ENCODE peak calls at places on chromosomes 7 and 10, in four cellular contexts. Q, S, W and C are unnamed samples.

GRCh38 chr10:59323036-59323459 is 39.3 kb downstream of the FAM13C start:
- DNase-seq in S (no peak), W (no peak), Q (no peak), C (no peak)

GRCh38 chr10:32256613-32257437 is 90.1 kb downstream of the EPC1 start:
- DNase-seq in Q (no peak), W (peak; percentile 85), S (peak; percentile 63), C (peak; percentile 58)

GRCh38 chr7:158353606-158354570 is 233.7 kb downstream of the PTPRN2 start:
- DNase-seq in S (peak; percentile 40), W (peak; percentile 28), Q (no peak), C (peak; percentile 10)

GRCh38 chr10:91758303-91759146 is 39.7 kb upstream of the TNKS2 start:
- DNase-seq in Q (no peak), S (peak; percentile 78), W (no peak), C (peak; percentile 82)

GRCh38 chr7:43195768-43196167 is 83.3 kb downstream of the HECW1 start:
- DNase-seq in S (no peak), W (no peak), Q (no peak), C (no peak)

GRCh38 chr10:49389331-49389920 is 6.5 kb downstream of the DRGX start:
- DNase-seq in S (no peak), Q (no peak), W (no peak), C (no peak)

GRCh38 chr7:108282427-108282996 is 152.4 kb upstream of the LAMB4 start:
- DNase-seq in W (no peak), Q (no peak), S (peak; percentile 15), C (no peak)

GRCh38 chr7:87628780-87629569 is 777 bp downstream of the RUNDC3B start:
- DNase-seq in Q (no peak), W (peak; percentile 87), S (peak; percentile 57), C (peak; percentile 2)

GRCh38 chr10:3783313-3783689 is 1.7 kb downstream of the KLF6 start:
- DNase-seq in W (peak; percentile 91), Q (peak; percentile 93), S (peak; percentile 44), C (peak; percentile 91)

GRCh38 chr7:130912086-130912909 is 178.3 kb upstream of the KLF14 start:
- DNase-seq in W (no peak), S (peak; percentile 73), Q (no peak), C (peak; percentile 85)

GRCh38 chr10:113997428-113997827 is 46.2 kb upstream of the ADRB1 start:
- DNase-seq in W (no peak), S (no peak), Q (no peak), C (no peak)

GRCh38 chr7:93029056-93029455 is 88.7 kb downstream of the SAMD9 start:
- DNase-seq in Q (no peak), W (no peak), S (peak; percentile 88), C (no peak)

GRCh38 chr7:17302575-17303142 is 4.2 kb downstream of the AHR start:
- DNase-seq in W (no peak), Q (no peak), S (peak; percentile 69), C (peak; percentile 44)

DNA sequence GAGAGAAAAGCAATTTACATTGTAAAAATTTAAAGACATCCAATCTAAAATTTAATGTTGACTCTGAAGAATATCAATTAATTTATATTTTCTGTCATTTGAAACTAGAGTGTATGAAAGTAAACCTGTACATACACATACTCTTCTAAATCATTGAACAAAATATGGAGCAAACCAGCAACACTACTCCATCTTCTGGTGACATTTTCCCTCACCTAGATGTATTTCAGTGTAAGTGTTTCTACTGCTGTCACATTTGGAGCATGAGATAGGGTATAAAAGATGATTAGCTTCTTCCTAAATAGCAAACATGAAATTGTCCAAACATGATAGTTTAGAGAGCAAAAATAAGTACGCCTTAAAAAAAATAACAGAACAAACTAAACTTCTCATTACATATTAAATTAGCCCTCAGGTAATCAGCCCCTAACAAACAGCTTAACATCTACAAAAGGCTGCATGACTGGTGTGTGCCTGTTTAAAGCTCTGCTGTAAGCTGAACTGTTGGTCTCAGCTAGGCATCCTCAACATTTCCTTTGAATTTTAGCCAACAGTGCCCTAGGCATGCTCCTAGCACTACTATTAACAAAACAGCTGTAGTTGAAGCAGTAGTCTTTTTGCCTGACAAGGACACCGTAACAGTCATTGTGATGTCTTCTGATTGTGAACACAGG is 189.8 kb downstream of the CTNNA3 start:
- DNase-seq in Q (no peak), S (no peak), W (no peak), C (no peak)
- TF ChIP-seq CTCF in Q (no peak), S (no peak), W (no peak), C (no peak)

DNA sequence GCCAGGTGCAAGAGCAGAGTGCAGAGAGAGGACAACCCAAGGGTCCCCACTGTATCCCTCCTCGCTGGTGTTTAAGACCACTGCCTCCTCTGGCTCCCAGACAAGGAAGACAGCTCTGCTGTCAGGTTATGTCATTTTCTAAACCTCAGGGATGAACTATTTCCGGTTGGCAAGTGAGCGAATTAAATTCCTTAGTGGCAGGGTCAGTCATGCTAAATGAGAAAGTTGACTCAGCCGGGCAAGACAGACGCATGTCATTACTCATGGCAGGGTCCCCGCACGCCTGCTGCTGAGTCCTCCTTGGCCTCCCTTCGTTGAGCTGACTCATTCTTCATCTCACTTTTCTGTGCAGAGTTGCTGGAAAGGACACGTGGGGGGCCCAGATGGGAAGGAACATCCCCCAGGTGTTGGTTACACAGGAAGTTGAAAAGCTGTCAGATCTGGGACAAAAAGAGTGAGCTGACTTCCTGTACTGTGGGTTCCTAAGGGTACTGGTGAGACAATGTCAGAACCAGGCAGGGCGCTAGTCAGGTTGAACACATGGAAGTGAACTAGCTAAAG is 47.1 kb upstream of the UCN3 start:
- DNase-seq in S (peak; percentile 98), W (no peak), Q (no peak), C (peak; percentile 70)
- H3K4me3 ChIP-seq in S (no peak overlapping the region), W (no peak overlapping the region), Q (no peak overlapping the region), C (no peak overlapping the region)

DNA sequence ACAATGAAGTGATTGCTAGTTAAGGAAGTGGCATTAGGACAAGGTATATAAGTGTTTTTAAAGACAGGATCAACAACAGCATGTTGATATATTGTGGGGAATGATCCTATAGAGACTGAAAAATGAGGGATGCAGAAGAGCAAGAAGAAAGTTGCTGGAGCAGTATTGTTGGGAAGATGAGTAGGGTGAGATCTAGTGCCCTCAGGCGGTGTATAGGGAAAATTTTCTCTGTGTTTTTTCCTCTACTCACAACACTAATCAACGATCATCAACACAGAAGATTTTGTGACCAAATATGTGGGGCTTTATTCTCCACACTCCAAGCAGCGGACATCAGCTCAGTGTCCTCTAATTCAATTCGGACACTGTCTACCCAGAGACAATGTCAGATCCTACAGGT is 9.6 kb upstream of the PTTG1IP2 start:
- DNase-seq in Q (no peak), S (peak; percentile 8), W (no peak), C (peak; percentile 16)
- TF ChIP-seq CTCF in Q (no peak), S (no peak), W (no peak), C (peak; percentile 47)

GRCh38 chr10:89710748-89711147 is 9.4 kb downstream of the KIF20B start:
- DNase-seq in W (no peak), S (no peak), Q (no peak), C (peak; percentile 20)
- H3K4me3 ChIP-seq in W (no peak overlapping the region), S (no peak overlapping the region), Q (no peak overlapping the region), C (no peak overlapping the region)